ENCODE peak calls at places on chromosomes 4 and X, in eight cellular contexts. V is A673; K is CD4-positive, alpha-beta T cell; P is suprapubic skin; Y is fibroblast of villous mesenchyme; N is BE2C; Q is coronary artery; W is bronchial epithelial cell. J is an unnamed sample.

GRCh38 chr4:123250843-123251242 is 145.8 kb upstream of the SPRY1 start:
- DNase-seq in P (no peak), Q (no peak), W (peak), Y (peak), V (no peak), K (no peak), N (no peak), J (peak)

GRCh38 chr4:183700407-183700806 is 41.3 kb downstream of the TRAPPC11 start:
- DNase-seq in N (no peak), Q (no peak), K (no peak), P (no peak), W (peak), V (no peak), Y (no peak), J (no peak)

GRCh38 chrX:69072486-69073006 is 92.7 kb downstream of the PJA1 start:
- DNase-seq in N (peak), W (no peak), Q (no peak), V (no peak), P (peak), K (no peak), Y (no peak), J (no peak)

GRCh38 chr4:89111833-89112563 is 665 bp downstream of the TIGD2 start:
- DNase-seq in Q (no peak), P (no peak), V (no peak), W (peak), K (no peak), Y (peak), N (no peak), J (peak)

GRCh38 chr4:96736352-96736889 is 896.5 kb downstream of the PDHA2 start:
- DNase-seq in Q (no peak), V (peak), Y (peak), N (no peak), P (no peak), K (no peak), W (peak), J (peak)

GRCh38 chr4:177441803-177442622 is at the start of gene AGA:
- DNase-seq in Y (peak), P (peak), Q (peak), V (peak), N (peak), K (peak), W (peak), J (peak)

GRCh38 chr4:76811604-76812412 is 86.1 kb downstream of the SOWAHB start:
- DNase-seq in N (no peak), V (peak), Y (peak), W (no peak), P (no peak), Q (no peak), K (no peak), J (peak)

GRCh38 chr4:88718098-88718497 is 20.5 kb upstream of the NAP1L5 start:
- DNase-seq in N (no peak), V (no peak), K (no peak), Y (no peak), P (no peak), Q (no peak), W (no peak), J (no peak)

GRCh38 chr4:94525993-94526740 is 74.4 kb downstream of the PDLIM5 start:
- DNase-seq in V (peak), Q (no peak), K (no peak), P (no peak), Y (peak), N (no peak), W (no peak), J (peak)

GRCh38 chr4:166980419-166980818 is 253.9 kb downstream of the SPOCK3 start:
- DNase-seq in P (no peak), W (no peak), Y (no peak), V (no peak), K (no peak), N (no peak), Q (no peak), J (no peak)

GRCh38 chrX:105822138-105823091 is at the start of gene NRK:
- DNase-seq in Y (no peak), Q (no peak), V (no peak), W (no peak), P (peak), K (no peak), N (no peak), J (peak)

GRCh38 chr4:159290321-159291030 is 187.6 kb downstream of the RAPGEF2 start:
- DNase-seq in Q (no peak), P (no peak), V (no peak), K (no peak), Y (peak), N (no peak), W (peak), J (peak)

DNA sequence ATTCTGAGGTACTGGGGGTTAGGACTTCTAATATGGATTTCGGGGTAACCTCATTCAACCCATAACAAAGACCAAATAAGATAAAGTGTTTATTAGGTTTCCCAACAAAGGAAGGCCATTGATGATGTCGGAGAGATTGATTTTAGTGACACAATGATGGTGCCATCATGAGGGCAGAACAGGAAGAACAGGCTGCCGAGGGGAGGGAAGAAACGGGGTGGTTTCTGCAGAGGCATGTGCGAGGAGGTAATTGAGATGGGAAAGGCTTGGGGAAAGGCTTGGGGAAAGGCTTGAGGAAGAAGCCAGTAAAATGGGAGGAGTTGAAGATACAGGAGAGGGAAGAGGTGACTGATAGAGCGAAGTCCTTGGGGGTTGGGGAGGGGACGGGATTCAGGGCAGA is 6.2 kb downstream of the HPSE start:
- DNase-seq in N (no peak), P (no peak), K (no peak), Q (no peak), V (peak), Y (no peak), W (no peak), J (peak)
- TF ChIP-seq CTCF in N (peak), P (no peak), K (no peak), Q (no peak), V (peak), Y (peak), W (no peak), J (peak)

DNA sequence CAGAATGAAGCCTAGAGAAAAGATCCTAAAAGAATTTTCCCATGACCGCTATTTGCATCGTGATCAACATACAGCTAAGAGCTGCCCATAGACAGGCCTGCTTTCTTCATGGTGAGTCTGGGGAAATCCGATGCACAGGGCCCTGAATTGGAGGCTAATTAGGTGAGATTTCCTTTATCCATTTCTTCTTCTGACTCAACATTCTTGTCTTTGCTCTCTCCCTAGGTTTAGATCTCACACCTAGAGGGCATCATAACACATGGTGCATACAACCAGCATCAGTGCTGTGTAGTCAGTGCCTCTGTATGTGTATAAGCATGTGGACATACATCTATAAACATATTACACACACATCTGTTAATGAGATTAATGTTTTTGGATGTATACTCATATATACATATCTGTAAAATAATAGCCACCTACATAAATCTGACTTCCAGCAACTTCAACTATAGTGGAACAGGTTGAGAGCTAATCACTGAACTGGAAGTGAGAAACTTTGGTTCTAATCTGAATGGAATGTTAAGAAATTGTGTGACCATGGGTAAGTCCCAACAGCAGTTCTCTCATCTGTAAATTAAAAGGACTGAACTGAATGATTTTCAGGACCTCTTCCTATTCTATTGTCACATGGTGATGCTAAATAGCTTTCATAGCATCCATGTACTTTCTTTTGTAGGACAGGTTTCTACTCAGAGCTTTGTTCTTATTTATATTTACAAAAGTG is 17.5 kb downstream of the GATB start:
- DNase-seq in V (no peak), N (no peak), P (no peak), Q (no peak), Y (no peak), K (no peak), W (peak), J (peak)
- TF ChIP-seq CTCF in V (no peak), N (no peak), P (no peak), Q (no peak), Y (no peak), K (no peak), W (peak), J (no peak)

DNA sequence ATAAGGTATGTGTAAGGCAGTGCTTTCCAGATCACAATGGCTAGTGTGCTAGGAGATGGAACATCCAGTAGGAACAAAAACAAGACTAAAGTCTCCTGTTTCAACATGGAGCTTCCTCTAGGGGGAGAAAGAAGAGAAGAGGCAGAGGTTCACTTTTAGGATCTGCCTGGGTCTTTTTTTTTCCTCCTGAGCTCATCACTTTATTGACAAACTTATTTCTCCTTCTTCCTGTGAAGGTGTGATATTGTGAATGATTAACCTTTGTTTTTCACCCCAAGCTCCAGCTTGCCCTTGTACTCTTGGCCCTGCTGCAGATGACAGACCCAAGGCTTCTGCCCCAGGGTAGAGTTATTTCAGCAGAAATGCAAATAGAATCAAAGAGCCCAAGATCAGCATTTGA is 13.5 kb downstream of the PAGE4 start:
- DNase-seq in K (no peak), Y (no peak), Q (no peak), V (no peak), W (peak), P (no peak), N (no peak), J (no peak)
- TF ChIP-seq CTCF in K (no peak), Y (no peak), Q (no peak), V (peak), W (no peak), P (no peak), N (no peak), J (no peak)

GRCh38 chrX:74924449-74925209 is 623 bp downstream of the NEXMIF start:
- DNase-seq in K (no peak), V (peak), Q (no peak), P (peak), Y (peak), W (peak), N (peak), J (peak)
- TF ChIP-seq CTCF in K (no peak), V (no peak), Q (no peak), P (no peak), Y (no peak), W (no peak), N (no peak), J (no peak)

GRCh38 chrX:155857561-155857960 is 23.6 kb upstream of the VAMP7 start:
- DNase-seq in P (no peak), V (peak), K (no peak), N (no peak), Y (peak), Q (no peak), W (peak), J (peak)
- TF ChIP-seq CTCF in P (no peak), V (peak), K (no peak), N (peak), Y (peak), Q (no peak), W (peak), J (peak)

GRCh38 chrX:129678881-129679195 is 24.1 kb upstream of the APLN start:
- DNase-seq in W (no peak), Y (no peak), P (no peak), K (no peak), N (no peak), Q (no peak), V (no peak), J (no peak)

GRCh38 chrX:129679856-129680255 is 25.1 kb upstream of the APLN start:
- DNase-seq in V (no peak), Y (no peak), Q (peak), N (no peak), W (peak), K (no peak), P (no peak), J (no peak)

GRCh38 chrX:129682979-129683378 is 28.2 kb upstream of the APLN start:
- DNase-seq in Y (no peak), N (no peak), P (no peak), K (no peak), W (no peak), V (no peak), Q (peak), J (no peak)

DNA sequence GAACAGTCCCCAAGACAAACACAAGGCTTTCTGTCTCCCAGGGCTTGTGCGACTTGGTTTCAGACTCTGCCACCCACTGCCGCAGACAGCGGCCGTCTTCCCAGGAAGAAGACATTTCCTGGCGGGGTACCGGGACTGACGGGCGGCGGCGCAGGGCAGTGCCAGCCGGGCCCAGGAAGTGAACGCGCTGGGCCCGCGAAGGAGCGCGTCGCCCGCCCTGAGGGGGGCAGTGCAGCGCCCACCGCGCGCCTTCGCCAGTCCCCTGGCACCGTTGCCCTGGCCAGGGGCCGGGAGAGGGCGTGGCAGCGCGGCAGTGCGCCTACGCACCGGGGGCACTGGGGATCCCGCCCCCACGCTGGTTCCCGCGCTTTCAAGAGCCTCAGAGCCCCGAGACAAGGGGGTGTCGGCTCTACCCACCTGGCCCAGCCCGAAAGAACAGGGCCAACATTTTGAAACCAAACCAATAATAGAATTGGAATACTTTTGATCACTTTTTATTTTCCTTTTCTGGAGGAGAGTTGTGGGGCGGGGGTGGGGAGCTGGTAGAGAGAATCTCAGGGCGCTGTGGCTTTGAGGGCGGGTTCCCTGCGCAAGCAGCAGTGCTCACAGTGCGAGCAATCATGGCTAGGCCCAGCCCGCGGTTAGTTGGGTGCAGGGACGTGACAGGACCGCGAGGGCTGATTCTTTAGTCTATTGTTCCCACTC is 23.6 kb upstream of the APLN start:
- DNase-seq in V (peak), N (peak), P (no peak), W (no peak), Q (peak), K (peak), Y (no peak), J (no peak)
- TF ChIP-seq CTCF in V (peak), N (peak), P (peak), W (peak), Q (no peak), K (peak), Y (no peak), J (no peak)

DNA sequence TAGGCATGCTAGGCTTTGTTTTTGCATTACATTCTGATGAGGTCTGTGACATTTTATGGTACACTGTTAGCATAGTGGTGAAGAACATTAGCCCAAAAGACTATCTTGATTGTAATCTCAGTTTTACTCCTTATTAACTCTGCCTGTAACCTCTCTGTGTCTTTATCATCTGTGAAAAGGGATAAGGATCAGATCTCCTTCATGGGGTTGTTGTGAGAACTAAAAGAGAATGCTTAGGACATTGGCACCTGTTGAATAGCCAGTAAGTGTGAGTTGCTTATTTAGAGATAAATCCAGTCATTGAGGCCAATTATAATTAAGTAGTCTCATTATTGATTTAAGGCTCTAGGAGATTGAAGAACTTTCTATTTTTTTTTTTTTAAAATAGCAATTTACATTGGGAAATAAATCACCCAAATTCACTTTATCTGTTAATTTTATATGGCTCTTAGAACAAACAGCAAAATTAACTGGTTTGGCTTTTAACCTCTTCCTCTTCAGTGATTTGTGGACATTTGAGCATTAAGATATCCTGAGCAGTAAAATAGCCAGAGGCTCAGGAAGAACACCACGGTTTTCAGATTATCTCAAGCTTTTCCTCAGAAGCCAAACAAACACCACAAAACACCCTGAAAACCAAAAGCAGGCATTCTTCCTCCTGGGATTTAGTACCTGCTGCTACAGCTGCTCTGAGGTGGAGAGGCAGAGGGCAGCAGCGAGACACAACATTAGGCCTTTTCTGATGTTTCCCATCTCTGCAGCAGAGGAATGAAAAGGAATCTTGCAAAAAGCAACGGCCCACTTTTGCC is 192.9 kb downstream of the ARHGAP10 start:
- DNase-seq in P (no peak), K (no peak), W (peak), Y (peak), N (peak), V (peak), Q (no peak), J (peak)
- TF ChIP-seq CTCF in P (no peak), K (no peak), W (peak), Y (peak), N (peak), V (peak), Q (no peak), J (peak)

DNA sequence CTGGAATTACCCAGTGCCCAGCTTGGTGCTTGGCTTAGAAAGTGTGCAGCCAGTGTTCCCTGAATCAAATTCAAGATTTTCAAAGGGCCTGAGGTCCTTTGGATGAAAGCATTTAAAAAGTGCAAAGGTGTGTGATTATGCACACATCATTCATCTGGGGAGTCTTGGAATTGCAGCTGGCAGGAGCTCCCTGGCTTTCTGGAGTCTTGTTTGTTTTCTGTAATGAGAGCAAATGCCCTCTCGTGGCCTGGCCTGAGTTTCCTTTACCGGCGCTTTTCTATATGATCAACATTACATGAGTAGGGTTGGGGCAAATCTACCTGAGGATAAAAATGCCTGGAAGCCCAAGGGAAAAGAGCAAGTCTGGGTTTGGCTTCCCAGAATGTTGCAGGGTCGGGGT is 24.6 kb upstream of the SORCS2 start:
- DNase-seq in K (no peak), N (no peak), Y (no peak), Q (no peak), W (no peak), P (no peak), V (no peak), J (no peak)
- TF ChIP-seq CTCF in K (no peak), N (no peak), Y (no peak), Q (no peak), W (no peak), P (no peak), V (no peak), J (peak)

GRCh38 chr4:37138789-37139188 is 105.8 kb upstream of the NWD2 start:
- DNase-seq in V (no peak), N (no peak), K (no peak), W (no peak), P (no peak), Q (no peak), Y (no peak), J (no peak)

GRCh38 chr4:37132351-37132989 is 112.1 kb upstream of the NWD2 start:
- DNase-seq in P (no peak), Y (no peak), Q (no peak), V (no peak), N (no peak), W (no peak), K (no peak), J (no peak)

GRCh38 chr4:37139987-37140386 is 104.6 kb upstream of the NWD2 start:
- DNase-seq in K (no peak), Q (no peak), W (no peak), N (no peak), Y (no peak), V (no peak), P (no peak), J (no peak)

DNA sequence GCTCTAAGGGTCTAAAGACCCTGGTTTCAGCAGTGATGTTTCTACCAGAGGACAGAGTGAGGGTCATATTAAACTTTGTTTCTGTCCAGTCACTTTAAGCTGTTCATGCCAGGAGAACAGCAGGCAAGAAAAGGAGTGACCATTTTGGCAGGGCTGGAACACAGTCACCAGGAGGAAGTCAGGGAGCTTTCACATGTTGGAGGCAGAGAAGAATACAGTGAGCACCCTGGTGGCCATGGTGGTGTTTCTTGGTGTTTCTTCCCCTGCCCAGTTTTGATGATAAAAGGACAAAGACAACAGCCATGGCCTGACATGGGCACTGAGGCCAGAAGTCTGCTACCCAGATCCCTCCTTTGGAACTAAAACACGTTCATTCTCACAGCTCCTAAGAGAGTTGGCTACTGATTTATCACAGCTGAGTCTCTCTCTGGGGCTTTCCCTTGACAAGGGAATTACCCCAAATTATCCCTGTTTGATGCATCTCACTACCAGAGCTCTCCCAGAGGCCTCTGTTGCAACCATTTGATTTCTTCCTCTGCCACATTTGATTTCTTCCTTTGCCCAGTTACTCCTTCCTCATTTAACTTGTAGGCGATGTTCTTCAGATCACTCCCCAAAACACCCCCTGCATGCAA is 106.4 kb upstream of the NWD2 start:
- DNase-seq in K (no peak), Y (no peak), Q (no peak), V (no peak), N (no peak), W (no peak), P (no peak), J (no peak)
- TF ChIP-seq CTCF in K (no peak), Y (no peak), Q (no peak), V (no peak), N (no peak), W (no peak), P (no peak), J (no peak)

J was measured in choroid plexus epithelial cell.